ENCODE peak calls at places on chromosomes 13 and 19, in five cellular contexts. F is astrocyte of the cerebellum, U is IMR-90, L is psoas muscle, E is BJ. D is an unnamed sample.

GRCh38 chr13:43782686-43783085 is 4.1 kb downstream of the ENOX1 start:
- DNase-seq in F (no peak), U (no peak), L (no peak), E (no peak), D (no peak)

GRCh38 chr19:29614046-29614445 is 8.0 kb downstream of the POP4 start:
- DNase-seq in F (no peak), U (no peak), L (no peak), E (no peak), D (no peak)

GRCh38 chr19:6297202-6297601 is 17.4 kb upstream of the MLLT1 start:
- DNase-seq in F (no peak), U (no peak), L (no peak), E (no peak), D (no peak)

GRCh38 chr19:54439174-54439851 is 9.7 kb upstream of the LENG8 start:
- DNase-seq in F (no peak), U (no peak), L (no peak), E (no peak), D (peak; percentile 63)

GRCh38 chr13:92719868-92720267 is 506.7 kb upstream of the GPC6 start:
- DNase-seq in F (no peak), U (no peak), L (no peak), E (no peak), D (no peak)

GRCh38 chr13:47480121-47480520 is 521.0 kb downstream of the SUCLA2 start:
- DNase-seq in F (peak; percentile 31), U (peak; percentile 96), L (no peak), E (peak; percentile 67), D (no peak)

GRCh38 chr13:41401371-41401770 is 56.0 kb upstream of the RGCC start:
- DNase-seq in F (no peak), U (no peak), L (no peak), E (no peak), D (no peak)

GRCh38 chr19:40921005-40921897 is 39.2 kb upstream of the CYP2A7 start:
- DNase-seq in F (no peak), U (no peak), L (no peak), E (no peak), D (no peak)

GRCh38 chr13:53873558-53873957 is 844.9 kb downstream of the OLFM4 start:
- DNase-seq in F (no peak), U (no peak), L (no peak), E (no peak), D (no peak)

GRCh38 chr13:110268576-110269185 is 38.3 kb downstream of the COL4A1 start:
- DNase-seq in F (no peak), U (no peak), L (no peak), E (no peak), D (no peak)

GRCh38 chr13:97723655-97724054 is 229.8 kb upstream of the IPO5 start:
- DNase-seq in F (no peak), U (no peak), L (no peak), E (no peak), D (no peak)

GRCh38 chr13:78147905-78148304 is 229.3 kb upstream of the EDNRB start:
- DNase-seq in F (peak; percentile 68), U (peak; percentile 84), L (no peak), E (peak; percentile 39), D (no peak)

GRCh38 chr13:40508112-40508511 is 158.3 kb downstream of the FOXO1 start:
- DNase-seq in F (peak; percentile 32), U (no peak), L (no peak), E (peak; percentile 72), D (no peak)

GRCh38 chr19:1418951-1419735 is 11.8 kb downstream of the DAZAP1 start:
- DNase-seq in F (no peak), U (no peak), L (no peak), E (no peak), D (no peak)
- TF ChIP-seq CTCF in F (no peak), U (no peak), L (no peak), E (no peak), D (no peak)

DNA sequence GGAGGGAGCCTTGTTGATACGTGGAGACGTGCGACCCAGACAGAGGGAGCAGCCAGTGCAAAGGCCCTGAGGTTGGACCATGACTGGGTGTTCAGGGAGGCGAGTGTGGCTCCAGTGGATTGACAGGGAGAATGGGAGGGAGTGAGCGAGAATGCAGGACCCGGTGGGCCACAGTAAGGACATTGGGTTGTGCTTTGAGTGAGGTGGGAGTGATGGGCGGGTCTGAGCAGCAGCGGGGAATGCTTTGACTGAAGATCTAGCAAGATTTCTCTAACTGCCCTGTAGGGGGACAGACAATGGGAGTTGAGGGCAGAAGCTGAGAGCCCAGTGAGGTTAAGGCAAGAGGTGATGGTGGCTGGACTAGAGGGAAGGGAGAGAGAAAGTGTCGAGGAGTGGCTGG is 7.7 kb upstream of the NANOS2 start:
- DNase-seq in F (no peak), U (no peak), L (no peak), E (no peak), D (no peak)
- TF ChIP-seq CTCF in F (no peak), U (peak; percentile 8), L (no peak), E (peak; percentile 18), D (no peak)

DNA sequence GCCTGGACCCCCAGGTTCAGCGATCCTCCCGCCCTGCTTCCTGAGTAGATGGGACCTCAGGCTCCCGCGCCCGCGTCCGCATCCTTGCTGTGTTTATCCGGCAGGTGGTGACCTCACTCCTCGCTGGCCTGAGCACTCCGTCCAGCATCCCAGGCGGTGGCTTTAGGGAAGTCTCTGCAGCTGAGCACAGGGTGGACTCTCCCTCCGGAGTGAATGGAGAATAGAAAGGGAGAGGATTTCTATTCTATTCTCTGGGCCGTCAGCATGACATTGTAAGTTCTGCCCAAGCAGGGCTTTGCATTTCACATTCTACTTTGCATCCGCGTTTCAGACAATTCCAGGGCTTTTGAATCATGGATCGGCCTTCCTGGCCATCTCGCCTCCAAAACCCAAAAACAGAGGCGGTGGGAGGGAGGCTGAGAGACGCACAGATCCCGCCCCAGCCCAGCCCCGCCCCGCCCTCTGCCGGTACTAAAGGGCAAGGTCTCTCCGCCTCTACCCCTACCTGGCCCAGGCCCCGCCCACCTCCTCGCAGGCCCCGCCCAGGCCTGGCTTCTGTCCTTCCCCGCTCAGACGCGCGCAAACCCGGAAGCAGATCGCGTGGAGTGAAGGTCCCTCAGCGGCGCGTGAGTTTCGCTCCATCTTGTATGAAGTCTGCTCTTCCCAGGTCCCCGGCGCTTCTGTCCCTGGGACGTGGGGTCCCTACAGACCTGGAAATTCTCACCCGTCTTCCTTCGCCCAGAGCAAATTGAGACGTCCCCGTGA is at the start of gene ZNF525:
- DNase-seq in F (peak; percentile 33), U (peak; percentile 59), L (peak; percentile 85), E (no peak), D (peak; percentile 96)
- TF ChIP-seq CTCF in F (peak; percentile 2), U (peak; percentile 17), L (no peak), E (peak; percentile 32), D (peak; percentile 24)

GRCh38 chr13:65926750-65927171 is 1303.4 kb downstream of the PCDH9 start:
- DNase-seq in F (no peak), U (no peak), L (no peak), E (no peak), D (peak; percentile 21)
- TF ChIP-seq CTCF in F (no peak), U (no peak), L (no peak), E (peak; percentile 25), D (peak; percentile 32)

DNA sequence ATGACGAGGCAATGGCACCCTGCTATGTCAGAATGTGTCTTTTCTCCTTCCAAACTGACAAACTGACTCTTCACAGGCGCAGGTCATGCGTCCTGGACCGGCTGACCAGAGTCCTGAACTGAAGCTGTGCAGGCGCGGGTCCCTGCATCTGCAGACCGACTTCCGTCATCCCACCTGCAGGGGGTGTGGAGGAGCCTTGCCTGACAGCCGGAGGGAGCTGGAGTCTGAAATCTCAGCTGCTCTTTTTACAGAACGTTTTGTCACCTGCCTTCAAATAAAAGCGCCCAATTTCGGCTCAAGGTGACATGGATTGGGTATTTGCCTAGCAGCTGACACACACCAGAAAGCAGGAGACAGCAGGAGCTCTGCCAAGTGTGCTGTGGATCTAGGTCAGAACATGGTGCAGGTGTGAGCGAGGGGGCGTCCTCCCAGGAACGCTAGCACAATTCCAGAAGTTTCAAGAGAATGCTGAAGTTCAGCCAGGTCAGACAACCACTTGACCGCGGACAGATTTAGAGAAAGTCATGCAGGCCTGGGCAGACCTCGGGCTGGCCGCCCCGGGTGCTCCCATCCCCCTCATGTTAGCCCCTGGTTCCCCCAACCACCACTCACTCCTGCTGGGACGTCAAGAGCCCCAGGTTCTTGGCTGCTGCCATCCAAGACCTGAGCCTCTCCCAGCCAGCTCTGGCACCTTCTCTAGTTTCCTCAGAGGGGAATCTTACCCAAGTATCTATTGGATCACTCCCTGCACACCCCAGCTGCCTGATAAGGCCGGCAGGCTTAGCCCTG is 32.8 kb downstream of the ELL start:
- DNase-seq in F (no peak), U (no peak), L (no peak), E (no peak), D (peak; percentile 70)
- TF ChIP-seq CTCF in F (peak; percentile 58), U (peak; percentile 29), L (peak; percentile 33), E (peak; percentile 28), D (peak; percentile 49)

GRCh38 chr19:1491114-1491848 is at the start of gene REEP6:
- DNase-seq in F (no peak), U (no peak), L (no peak), E (no peak), D (no peak)
- TF ChIP-seq CTCF in F (no peak), U (no peak), L (no peak), E (no peak), D (no peak)

GRCh38 chr19:32223595-32224370 is 121.6 kb upstream of the ZNF507 start:
- DNase-seq in F (no peak), U (no peak), L (no peak), E (no peak), D (no peak)

GRCh38 chr19:32224371-32225244 is 120.8 kb upstream of the ZNF507 start:
- DNase-seq in F (no peak), U (peak; percentile 15), L (peak; percentile 60), E (no peak), D (peak; percentile 87)

GRCh38 chr19:32230441-32230840 is 115.0 kb upstream of the ZNF507 start:
- DNase-seq in F (no peak), U (no peak), L (no peak), E (no peak), D (no peak)

GRCh38 chr19:32231020-32231419 is 114.4 kb upstream of the ZNF507 start:
- DNase-seq in F (no peak), U (no peak), L (no peak), E (no peak), D (no peak)

GRCh38 chr19:32227561-32228165 is 117.7 kb upstream of the ZNF507 start:
- DNase-seq in F (no peak), U (no peak), L (no peak), E (no peak), D (no peak)
- TF ChIP-seq CTCF in F (no peak), U (no peak), L (no peak), E (no peak), D (no peak)